ENCODE peak calls at places on chromosomes 6 and 20, in eight cellular contexts. P is H9; R is heart left ventricle; U is neural crest cell; K is activated T-helper 9 cell treated with anti-CD3 and anti-CD28 coated beads, Interleukin-2, amount 50 U/mL, for 16 hours; C is NCI-H82; V is A549; Y is dermis blood vessel endothelial cell. E is an unnamed sample.

GRCh38 chr6:91904586-91904985 is 1317.7 kb upstream of the MAP3K7 start:
- DNase-seq in K (no peak), V (no peak), P (no peak), Y (no peak), U (no peak), C (no peak), R (no peak), E (no peak)

GRCh38 chr20:35104685-35105295 is 12.2 kb upstream of the TRPC4AP start:
- DNase-seq in C (no peak), R (no peak), V (no peak), U (no peak), K (no peak), P (no peak), Y (no peak), E (no peak)

GRCh38 chr6:119637768-119638167 is 288.2 kb upstream of the MAN1A1 start:
- DNase-seq in C (no peak), K (no peak), Y (no peak), U (no peak), R (no peak), V (no peak), P (no peak), E (no peak)

GRCh38 chr20:46311039-46311650 is 2.8 kb upstream of the CDH22 start:
- DNase-seq in U (no peak), P (no peak), C (no peak), R (no peak), K (no peak), Y (no peak), V (peak; percentile 20), E (no peak)

GRCh38 chr6:166999145-166999844 is at the start of gene CEP43:
- DNase-seq in C (peak; percentile 98), Y (peak; percentile 98), R (peak; percentile 96), V (peak; percentile 90), P (peak; percentile 97), U (peak; percentile 92), K (peak; percentile 89), E (peak; percentile 94)

GRCh38 chr6:132359891-132360290 is 41.4 kb downstream of the MOXD1 start:
- DNase-seq in U (no peak), K (no peak), R (no peak), Y (no peak), V (no peak), C (no peak), P (no peak), E (no peak)

GRCh38 chr20:60306516-60306915 is 348.3 kb downstream of the CDH26 start:
- DNase-seq in V (no peak), K (no peak), P (no peak), R (no peak), C (no peak), Y (no peak), U (no peak), E (no peak)

GRCh38 chr20:38130687-38131587 is 34.1 kb downstream of the TGM2 start:
- DNase-seq in R (no peak), K (no peak), P (no peak), U (no peak), C (no peak), Y (peak; percentile 5), V (no peak), E (no peak)

GRCh38 chr20:36833275-36834020 is 42.5 kb upstream of the TLDC2 start:
- DNase-seq in Y (no peak), P (no peak), K (no peak), V (no peak), U (no peak), C (peak; percentile 92), R (no peak), E (peak; percentile 42)

GRCh38 chr6:150567360-150567759 is 32.3 kb upstream of the PLEKHG1 start:
- DNase-seq in Y (peak; percentile 75), R (no peak), C (no peak), K (no peak), P (no peak), U (no peak), V (no peak), E (no peak)

GRCh38 chr20:4038047-4038459 is 22.7 kb upstream of the RNF24 start:
- DNase-seq in R (peak; percentile 64), K (peak; percentile 56), P (peak; percentile 67), Y (no peak), U (no peak), V (peak; percentile 34), C (peak; percentile 24), E (peak; percentile 72)

GRCh38 chr6:7175463-7175862 is 67.7 kb downstream of the RREB1 start:
- DNase-seq in U (no peak), V (no peak), Y (no peak), C (no peak), R (no peak), P (no peak), K (no peak), E (no peak)

GRCh38 chr6:169936355-169936975 is 185.0 kb downstream of the ERMARD start:
- DNase-seq in V (no peak), Y (no peak), R (no peak), C (no peak), U (no peak), P (no peak), K (no peak), E (no peak)

GRCh38 chr6:43746071-43746470 is 23.9 kb upstream of the VEGFA start:
- DNase-seq in U (no peak), Y (no peak), K (no peak), C (no peak), P (peak; percentile 17), R (no peak), V (no peak), E (no peak)

GRCh38 chr20:5136096-5136495 is 9.3 kb downstream of the CDS2 start:
- DNase-seq in C (no peak), Y (no peak), K (no peak), V (no peak), R (no peak), U (no peak), P (no peak), E (no peak)

GRCh38 chr6:18042536-18043145 is 55.2 kb upstream of the KIF13A start:
- DNase-seq in U (no peak), Y (no peak), P (no peak), C (no peak), R (no peak), V (no peak), K (no peak), E (no peak)

GRCh38 chr6:163001341-163001740 is 273.6 kb downstream of the PACRG start:
- DNase-seq in Y (no peak), V (no peak), K (no peak), U (no peak), P (no peak), R (no peak), C (no peak), E (no peak)

GRCh38 chr20:745683-746301 is 22.5 kb downstream of the SLC52A3 start:
- DNase-seq in K (no peak), U (no peak), R (no peak), Y (no peak), C (no peak), P (no peak), V (peak; percentile 52), E (no peak)

GRCh38 chr6:165611294-165611693 is 51.7 kb downstream of the PDE10A start:
- DNase-seq in C (no peak), R (no peak), U (no peak), V (no peak), Y (no peak), K (no peak), P (no peak), E (no peak)

GRCh38 chr20:63747622-63748355 is 8.2 kb downstream of the SLC2A4RG start:
- DNase-seq in Y (no peak), P (no peak), U (no peak), K (no peak), V (no peak), R (no peak), C (no peak), E (no peak)

GRCh38 chr6:27126815-27127537 is 120.5 kb upstream of the PRSS16 start:
- DNase-seq in C (peak; percentile 90), R (peak; percentile 91), K (peak; percentile 69), V (peak; percentile 91), Y (peak; percentile 95), P (peak; percentile 85), U (peak; percentile 88), E (peak; percentile 84)

GRCh38 chr6:75349262-75349984 is 64.8 kb upstream of the TMEM30A start:
- DNase-seq in C (peak; percentile 73), U (peak; percentile 40), P (peak; percentile 60), Y (peak; percentile 64), V (no peak), R (peak; percentile 43), K (no peak), E (peak; percentile 46)

GRCh38 chr20:1240549-1240948 is 14.7 kb downstream of the RAD21L1 start:
- DNase-seq in K (no peak), Y (no peak), V (no peak), P (no peak), R (no peak), C (no peak), U (no peak), E (no peak)

GRCh38 chr20:17822540-17823155 is 122.9 kb downstream of the BANF2 start:
- DNase-seq in V (no peak), U (no peak), Y (no peak), R (no peak), P (no peak), C (no peak), K (no peak), E (no peak)

GRCh38 chr6:116456927-116457326 is 4.2 kb upstream of the CALHM6 start:
- DNase-seq in P (no peak), Y (no peak), U (no peak), V (no peak), C (no peak), K (no peak), R (no peak), E (no peak)

GRCh38 chr6:11190625-11191245 is 41.7 kb downstream of the NEDD9 start:
- DNase-seq in C (no peak), V (no peak), R (no peak), U (no peak), Y (no peak), K (no peak), P (no peak), E (no peak)

GRCh38 chr20:61975411-61975810 is 90.3 kb downstream of the TAF4 start:
- DNase-seq in V (no peak), K (no peak), C (no peak), Y (no peak), P (no peak), U (no peak), R (no peak), E (no peak)

GRCh38 chr6:30683980-30684338 is 2.5 kb downstream of the PPP1R18 start:
- DNase-seq in R (no peak), V (no peak), U (no peak), P (no peak), C (no peak), Y (peak; percentile 20), K (no peak), E (no peak)

GRCh38 chr6:158847012-158847529 is 27.9 kb upstream of the EZR start:
- DNase-seq in K (no peak), C (no peak), V (no peak), Y (no peak), P (no peak), U (no peak), R (no peak), E (no peak)

GRCh38 chr6:35058041-35058675 is 83.0 kb downstream of the TCP11 start:
- DNase-seq in Y (peak; percentile 46), V (no peak), P (no peak), U (no peak), C (peak; percentile 75), K (no peak), R (peak; percentile 45), E (no peak)

GRCh38 chr6:159788757-159789376 is 535 bp downstream of the TCP1 start:
- DNase-seq in C (peak; percentile 46), R (peak; percentile 30), P (peak; percentile 39), Y (peak; percentile 70), V (peak; percentile 16), K (peak; percentile 9), U (peak; percentile 16), E (peak; percentile 29)

GRCh38 chr6:85544776-85545175 is 48.9 kb downstream of the SNX14 start:
- DNase-seq in C (no peak), Y (no peak), R (no peak), K (no peak), U (no peak), V (no peak), P (no peak), E (no peak)

GRCh38 chr6:170278743-170279094 is 12.2 kb downstream of the DLL1 start:
- DNase-seq in K (no peak), U (no peak), C (no peak), V (no peak), R (no peak), Y (no peak), P (no peak), E (no peak)

GRCh38 chr6:52331793-52332457 is 30.0 kb upstream of the PAQR8 start:
- DNase-seq in V (no peak), P (no peak), Y (no peak), K (no peak), C (peak; percentile 79), R (no peak), U (no peak), E (no peak)